ENCODE peak calls at places on chromosomes 6 and 20, in five cellular contexts. E, S, M, B and V are unnamed samples.

GRCh38 chr6:135227349-135227748 is 46.2 kb downstream of the MYB start:
- DNase-seq in E (no peak), B (no peak), S (no peak), M (no peak), V (no peak)

GRCh38 chr6:87494761-87495422 is 22.1 kb downstream of the SLC35A1 start:
- DNase-seq in S (no peak), B (no peak), M (no peak), E (no peak), V (no peak)

GRCh38 chr6:99216959-99217358 is 132.5 kb downstream of the FAXC start:
- DNase-seq in M (no peak), S (no peak), E (no peak), B (no peak), V (no peak)

GRCh38 chr20:53865905-53866786 is 204.2 kb downstream of the BCAS1 start:
- DNase-seq in B (peak), S (peak), M (peak), E (peak), V (peak)

GRCh38 chr6:40899684-40900155 is 139.3 kb downstream of the UNC5CL start:
- DNase-seq in M (no peak), E (peak), B (no peak), S (no peak), V (no peak)

GRCh38 chr6:126123226-126123625 is 136.9 kb downstream of the TRMT11 start:
- DNase-seq in B (no peak), S (peak), E (peak), M (no peak), V (no peak)

GRCh38 chr6:144990768-144991167 is 705.6 kb downstream of the UTRN start:
- DNase-seq in B (no peak), E (no peak), S (no peak), M (no peak), V (no peak)

GRCh38 chr20:47296950-47297349 is 59.5 kb downstream of the ZMYND8 start:
- DNase-seq in B (peak), E (no peak), M (no peak), S (peak), V (no peak)

GRCh38 chr6:6643398-6643797 is 54.9 kb downstream of the LY86 start:
- DNase-seq in S (no peak), E (no peak), B (no peak), M (no peak), V (no peak)

GRCh38 chr6:152110878-152111820 is 303.7 kb downstream of the ESR1 start:
- DNase-seq in B (peak), S (no peak), M (peak), E (no peak), V (no peak)

GRCh38 chr6:112563368-112563767 is 216.2 kb downstream of the RFPL4B start:
- DNase-seq in M (peak), S (peak), E (peak), B (peak), V (no peak)

GRCh38 chr6:132023490-132023889 is 72.3 kb upstream of the CCN2 start:
- DNase-seq in E (no peak), B (no peak), M (no peak), S (peak), V (no peak)

GRCh38 chr6:134596191-134596590 is 278.3 kb upstream of the SGK1 start:
- DNase-seq in M (no peak), S (no peak), E (no peak), B (no peak), V (no peak)

GRCh38 chr6:155121699-155122098 is 126.6 kb downstream of the TIAM2 start:
- DNase-seq in S (no peak), E (peak), B (peak), M (peak), V (no peak)

GRCh38 chr6:135851442-135852271 is at the start of gene PDE7B:
- DNase-seq in M (peak), E (peak), S (peak), B (peak), V (peak)

GRCh38 chr20:63223121-63223825 is 7.3 kb upstream of the YTHDF1 start:
- DNase-seq in B (peak), S (peak), M (peak), E (peak), V (no peak)

GRCh38 chr20:58699246-58700107 is 6.9 kb downstream of the NPEPL1 start:
- DNase-seq in M (no peak), E (no peak), B (peak), S (peak), V (peak)

GRCh38 chr6:112468359-112468758 is 121.2 kb downstream of the RFPL4B start:
- DNase-seq in M (peak), E (peak), B (no peak), S (peak), V (no peak)

GRCh38 chr20:11182715-11183114 is 508.9 kb upstream of the JAG1 start:
- DNase-seq in B (peak), E (no peak), S (peak), M (peak), V (no peak)

GRCh38 chr6:150395388-150396009 is 26.7 kb downstream of the IYD start:
- DNase-seq in B (peak), E (peak), M (peak), S (peak), V (peak)

GRCh38 chr20:61808497-61808896 is 257.2 kb downstream of the TAF4 start:
- DNase-seq in S (no peak), M (no peak), B (no peak), E (no peak), V (no peak)

GRCh38 chr6:44221291-44221960 is 2.0 kb upstream of the SLC29A1 start:
- DNase-seq in E (peak), B (peak), M (peak), S (peak), V (peak)

GRCh38 chr6:18269253-18269652 is 4.9 kb upstream of the DEK start:
- DNase-seq in B (peak), M (peak), S (no peak), E (no peak), V (no peak)

GRCh38 chr6:45710304-45710821 is 305.3 kb downstream of the CLIC5 start:
- DNase-seq in E (peak), M (peak), B (peak), S (peak), V (no peak)

GRCh38 chr6:140311146-140311545 is 936.7 kb upstream of the CITED2 start:
- DNase-seq in E (no peak), S (peak), M (no peak), B (no peak), V (no peak)

GRCh38 chr6:30684386-30685156 is 1.9 kb downstream of the PPP1R18 start:
- DNase-seq in B (no peak), S (peak), M (peak), E (no peak), V (peak)

GRCh38 chr6:10722570-10722819 is 375 bp upstream of the TMEM14C start:
- DNase-seq in S (no peak), B (no peak), M (no peak), E (no peak), V (no peak)

GRCh38 chr6:31272856-31273626 is 1.1 kb upstream of the HLA-C start:
- DNase-seq in E (no peak), S (no peak), B (peak), M (no peak), V (no peak)

GRCh38 chr6:140050232-140050995 is 676.0 kb upstream of the CITED2 start:
- DNase-seq in M (peak), S (peak), E (peak), B (no peak), V (no peak)

GRCh38 chr6:137780447-137781034 is 86.5 kb upstream of the TNFAIP3 start:
- DNase-seq in S (no peak), M (no peak), E (no peak), B (no peak), V (no peak)

GRCh38 chr20:41702647-41703046 is 84.5 kb upstream of the CHD6 start:
- DNase-seq in B (no peak), M (no peak), E (no peak), S (no peak), V (no peak)

GRCh38 chr6:79601020-79601609 is 30.0 kb upstream of the SH3BGRL2 start:
- DNase-seq in B (peak), E (no peak), M (no peak), S (peak), V (no peak)

GRCh38 chr6:25916330-25916729 is 14.2 kb downstream of the SLC17A2 start:
- DNase-seq in S (no peak), B (no peak), M (no peak), E (no peak), V (no peak)

GRCh38 chr20:8082025-8082424 is 50.0 kb upstream of the PLCB1 start:
- DNase-seq in M (peak), S (peak), B (peak), E (peak), V (no peak)

GRCh38 chr6:8814440-8815000 is 379.2 kb upstream of the SLC35B3 start:
- DNase-seq in B (no peak), S (no peak), E (no peak), M (no peak), V (no peak)

GRCh38 chr20:17504898-17505663 is 26.1 kb downstream of the BFSP1 start:
- DNase-seq in M (peak), S (peak), E (peak), B (peak), V (peak)